ENCODE peak calls at places on chromosome 2, in nine cellular contexts. D, Y, V, G, B, M, T, H and N are unnamed samples.

GRCh38 chr2:160292225-160292624 is 92.2 kb upstream of the ITGB6 start:
- DNase-seq in D (no peak), Y (peak; percentile 50), T (no peak), M (no peak), V (peak; percentile 52), G (no peak), B (no peak), H (peak; percentile 66), N (no peak)

GRCh38 chr2:37389984-37390765 is 45.7 kb downstream of the QPCT start:
- DNase-seq in M (peak; percentile 31), T (peak; percentile 95), V (peak; percentile 81), D (peak; percentile 81), G (peak; percentile 7), B (peak; percentile 51), H (peak; percentile 92), Y (peak; percentile 91), N (peak; percentile 32)

GRCh38 chr2:24824966-24825882 is 32.0 kb downstream of the CENPO start:
- DNase-seq in V (peak; percentile 16), H (peak; percentile 13), G (no peak), M (no peak), D (peak; percentile 54), B (no peak), T (peak; percentile 21), Y (no peak), N (peak; percentile 11)

GRCh38 chr2:230990899-230991150 is 5.1 kb upstream of the SPATA3 start:
- DNase-seq in V (no peak), M (no peak), G (no peak), D (no peak), B (no peak), H (no peak), T (no peak), Y (no peak), N (no peak)

GRCh38 chr2:170165129-170165528 is 12.8 kb upstream of the MYO3B start:
- DNase-seq in G (no peak), H (peak; percentile 16), V (peak; percentile 17), Y (peak; percentile 59), M (no peak), D (no peak), B (no peak), T (peak; percentile 37), N (no peak)

GRCh38 chr2:8086796-8087479 is 594.9 kb upstream of the ID2 start:
- DNase-seq in M (no peak), D (no peak), G (no peak), T (peak; percentile 76), H (peak; percentile 85), V (peak; percentile 97), Y (peak; percentile 97), B (no peak), N (no peak)

GRCh38 chr2:137873860-137874259 is 90.4 kb upstream of the HNMT start:
- DNase-seq in H (no peak), M (no peak), D (no peak), B (no peak), G (no peak), T (no peak), V (no peak), Y (no peak), N (no peak)

GRCh38 chr2:208295834-208296233 is 29.8 kb downstream of the PIKFYVE start:
- DNase-seq in Y (no peak), T (no peak), M (no peak), D (no peak), G (no peak), B (no peak), V (no peak), H (no peak), N (no peak)

GRCh38 chr2:229489016-229489415 is 217.9 kb upstream of the PID1 start:
- DNase-seq in Y (peak; percentile 49), V (peak; percentile 94), D (no peak), H (peak; percentile 37), M (no peak), T (peak; percentile 50), B (no peak), G (no peak), N (no peak)

GRCh38 chr2:173252581-173252980 is 102.1 kb upstream of the CDCA7 start:
- DNase-seq in H (no peak), B (no peak), V (no peak), Y (no peak), G (no peak), M (no peak), T (peak; percentile 57), D (no peak), N (no peak)

GRCh38 chr2:46855805-46856204 is 59.8 kb downstream of the MCFD2 start:
- DNase-seq in Y (no peak), V (no peak), B (no peak), G (no peak), D (no peak), H (peak; percentile 31), M (no peak), T (peak; percentile 91), N (no peak)

GRCh38 chr2:68319397-68320117 is at the start of gene CNRIP1:
- DNase-seq in T (peak; percentile 8), V (peak; percentile 88), Y (peak; percentile 93), M (no peak), G (peak; percentile 10), B (no peak), D (peak; percentile 33), H (peak; percentile 85), N (peak; percentile 21)

GRCh38 chr2:191050640-191050987 is 36.6 kb upstream of the STAT1 start:
- DNase-seq in Y (peak; percentile 87), V (peak; percentile 92), H (peak; percentile 74), T (peak; percentile 52), M (no peak), G (no peak), B (no peak), D (no peak), N (no peak)

GRCh38 chr2:176814274-176814673 is 398.3 kb upstream of the HNRNPA3 start:
- DNase-seq in Y (no peak), B (no peak), D (no peak), M (no peak), V (no peak), G (no peak), T (peak; percentile 5), H (no peak), N (no peak)

GRCh38 chr2:191864623-191865521 is 18.0 kb upstream of the CAVIN2 start:
- DNase-seq in H (peak; percentile 54), M (no peak), Y (peak; percentile 68), T (peak; percentile 44), G (no peak), V (peak; percentile 72), B (no peak), D (no peak), N (no peak)